ENCODE peak calls at places on chromosomes 5 and 9, in four cellular contexts. W is EL, S is NCI-H1048, M is HuH-7. D is an unnamed sample.

GRCh38 chr9:104835163-104835562 is 71.2 kb downstream of the NIPSNAP3B start:
- DNase-seq in W (no peak), M (no peak), S (no peak), D (no peak)

GRCh38 chr5:177133845-177134652 is 476 bp downstream of the NSD1 start:
- DNase-seq in S (no peak), W (peak; percentile 55), M (peak; percentile 66), D (peak; percentile 94)

GRCh38 chr5:80125022-80125961 is 90.1 kb downstream of the THBS4 start:
- DNase-seq in M (no peak), W (no peak), S (no peak), D (no peak)

GRCh38 chr9:110133608-110134214 is 74.2 kb downstream of the C9orf152 start:
- DNase-seq in W (peak; percentile 57), S (no peak), M (no peak), D (no peak)

GRCh38 chr5:14153932-14154646 is 10.9 kb downstream of the TRIO start:
- DNase-seq in M (no peak), S (no peak), W (peak; percentile 90), D (peak; percentile 64)

GRCh38 chr5:147835386-147835798 is 3.9 kb upstream of the SPINK1 start:
- DNase-seq in W (no peak), S (no peak), M (peak; percentile 8), D (no peak)

GRCh38 chr5:143241892-143242291 is 161.6 kb downstream of the NR3C1 start:
- DNase-seq in M (no peak), S (no peak), W (peak; percentile 53), D (no peak)

GRCh38 chr5:117731445-117731844 is 1156.8 kb upstream of the SEMA6A start:
- DNase-seq in S (no peak), W (no peak), M (no peak), D (no peak)

D was measured in osteoblast.